ENCODE peak calls at places on chromosomes 11 and 22, in four cellular contexts. W is pons; C is activated CD4-positive, alpha-beta T cell treated with anti-CD3 and anti-CD28 coated beads, Interleukin-2, amount 50 U/mL, for 48 hours; O is T1000. A is an unnamed sample.

GRCh38 chr11:43951231-43951630 is 8.8 kb downstream of the C11orf96 start:
- DNase-seq in W (no peak), C (no peak), O (no peak), A (peak; percentile 86)

GRCh38 chr11:74646964-74647363 is 54.6 kb downstream of the POLD3 start:
- DNase-seq in W (no peak), C (no peak), O (no peak), A (no peak)

GRCh38 chr22:49934144-49934890 is 15.9 kb downstream of the CRELD2 start:
- DNase-seq in W (peak; percentile 78), C (peak; percentile 54), O (no peak), A (no peak)

GRCh38 chr11:128492903-128493569 is 94.3 kb downstream of the ETS1 start:
- DNase-seq in W (no peak), C (no peak), O (no peak), A (no peak)

GRCh38 chr22:25492950-25493790 is 71.3 kb upstream of the GRK3 start:
- DNase-seq in W (peak; percentile 72), C (no peak), O (no peak), A (no peak)

GRCh38 chr22:28910575-28911278 is 27.4 kb downstream of the ZNRF3 start:
- DNase-seq in W (no peak), C (no peak), O (no peak), A (no peak)

GRCh38 chr11:65114538-65115171 is 2.8 kb downstream of the ZNHIT2 start:
- DNase-seq in W (no peak), C (no peak), O (no peak), A (no peak)

GRCh38 chr22:21641417-21641794 is 696 bp upstream of the SDF2L1 start:
- DNase-seq in W (peak; percentile 76), C (no peak), O (no peak), A (no peak)

GRCh38 chr11:26027887-26028286 is 304.0 kb upstream of the ANO3 start:
- DNase-seq in W (no peak), C (no peak), O (no peak), A (no peak)

GRCh38 chr11:130369713-130370112 is 55.0 kb upstream of the ZBTB44 start:
- DNase-seq in W (peak; percentile 95), C (no peak), O (no peak), A (no peak)

GRCh38 chr11:35087648-35088047 is 51.3 kb upstream of the CD44 start:
- DNase-seq in W (no peak), C (peak; percentile 33), O (no peak), A (no peak)

GRCh38 chr11:65180877-65181568 is 705 bp upstream of the CAPN1 start:
- DNase-seq in W (no peak), C (peak; percentile 69), O (peak; percentile 63), A (peak; percentile 90)

GRCh38 chr22:49715450-49715849 is 112.2 kb downstream of the BRD1 start:
- DNase-seq in W (no peak), C (no peak), O (no peak), A (no peak)

GRCh38 chr22:44743804-44744211 is 8.6 kb upstream of the ARHGAP8 start:
- DNase-seq in W (no peak), C (no peak), O (no peak), A (no peak)

A was measured in SJSA1.